ENCODE peak calls at places on chromosomes 16 and 17, in ten cellular contexts. One of them, this sample, is unnamed.

GRCh38 chr16:700684-701584 is 4.7 kb downstream of the FBXL16 start:
- DNase-seq in mammary epithelial cell: no peak
- DNase-seq in tibial artery: no peak
- DNase-seq in fibroblast of the aortic adventitia: no peak
- DNase-seq in SK-N-SH: no peak
- DNase-seq in AG10803: no peak
- DNase-seq in adrenal gland: no peak
- DNase-seq in suprapubic skin: no peak
- DNase-seq in IMR-90: no peak
- DNase-seq in psoas muscle: no peak
- DNase-seq in this sample: no peak

GRCh38 chr17:1398900-1399299 is 1.1 kb downstream of the YWHAE start:
- DNase-seq in SK-N-SH: no peak
- DNase-seq in IMR-90: peak; percentile 40
- DNase-seq in fibroblast of the aortic adventitia: peak; percentile 44
- DNase-seq in adrenal gland: no peak
- DNase-seq in psoas muscle: no peak
- DNase-seq in tibial artery: no peak
- DNase-seq in AG10803: peak; percentile 51
- DNase-seq in mammary epithelial cell: peak; percentile 42
- DNase-seq in suprapubic skin: no peak
- DNase-seq in this sample: peak; percentile 47

GRCh38 chr17:13288248-13288647 is 270.4 kb upstream of the ELAC2 start:
- DNase-seq in mammary epithelial cell: no peak
- DNase-seq in adrenal gland: no peak
- DNase-seq in suprapubic skin: no peak
- DNase-seq in fibroblast of the aortic adventitia: no peak
- DNase-seq in psoas muscle: no peak
- DNase-seq in IMR-90: no peak
- DNase-seq in AG10803: no peak
- DNase-seq in SK-N-SH: no peak
- DNase-seq in tibial artery: no peak
- DNase-seq in this sample: no peak

GRCh38 chr16:12092347-12092882 is 115.9 kb downstream of the SNX29 start:
- DNase-seq in tibial artery: peak; percentile 21
- DNase-seq in IMR-90: peak; percentile 95
- DNase-seq in adrenal gland: no peak
- DNase-seq in fibroblast of the aortic adventitia: peak; percentile 85
- DNase-seq in mammary epithelial cell: peak; percentile 87
- DNase-seq in suprapubic skin: no peak
- DNase-seq in SK-N-SH: no peak
- DNase-seq in AG10803: peak; percentile 95
- DNase-seq in psoas muscle: no peak
- DNase-seq in this sample: peak; percentile 94

GRCh38 chr16:2835638-2836493 is 5.8 kb downstream of the ZG16B start:
- DNase-seq in AG10803: peak; percentile 100
- DNase-seq in psoas muscle: no peak
- DNase-seq in SK-N-SH: no peak
- DNase-seq in tibial artery: no peak
- DNase-seq in mammary epithelial cell: peak; percentile 99
- DNase-seq in IMR-90: peak; percentile 98
- DNase-seq in suprapubic skin: no peak
- DNase-seq in fibroblast of the aortic adventitia: peak; percentile 96
- DNase-seq in adrenal gland: no peak
- DNase-seq in this sample: peak; percentile 71

GRCh38 chr16:88014201-88014781 is 63.1 kb downstream of the BANP start:
- DNase-seq in IMR-90: peak; percentile 77
- DNase-seq in psoas muscle: no peak
- DNase-seq in suprapubic skin: peak; percentile 42
- DNase-seq in fibroblast of the aortic adventitia: peak; percentile 3
- DNase-seq in SK-N-SH: no peak
- DNase-seq in AG10803: no peak
- DNase-seq in mammary epithelial cell: no peak
- DNase-seq in adrenal gland: no peak
- DNase-seq in tibial artery: peak; percentile 37
- DNase-seq in this sample: peak; percentile 28

GRCh38 chr16:68722119-68723024 is 14.7 kb upstream of the CDH1 start:
- DNase-seq in IMR-90: no peak
- DNase-seq in AG10803: no peak
- DNase-seq in mammary epithelial cell: no peak
- DNase-seq in fibroblast of the aortic adventitia: no peak
- DNase-seq in adrenal gland: no peak
- DNase-seq in suprapubic skin: no peak
- DNase-seq in tibial artery: no peak
- DNase-seq in SK-N-SH: no peak
- DNase-seq in psoas muscle: no peak
- DNase-seq in this sample: no peak

GRCh38 chr17:8126306-8127066 is 2.6 kb upstream of the HES7 start:
- DNase-seq in tibial artery: no peak
- DNase-seq in mammary epithelial cell: peak; percentile 40
- DNase-seq in SK-N-SH: peak; percentile 84
- DNase-seq in AG10803: peak; percentile 39
- DNase-seq in IMR-90: peak; percentile 52
- DNase-seq in adrenal gland: no peak
- DNase-seq in fibroblast of the aortic adventitia: peak; percentile 38
- DNase-seq in psoas muscle: no peak
- DNase-seq in suprapubic skin: no peak
- DNase-seq in this sample: peak; percentile 73

GRCh38 chr17:13984956-13985355 is 84.3 kb upstream of the COX10 start:
- DNase-seq in adrenal gland: no peak
- DNase-seq in SK-N-SH: peak; percentile 34
- DNase-seq in AG10803: no peak
- DNase-seq in suprapubic skin: no peak
- DNase-seq in psoas muscle: no peak
- DNase-seq in mammary epithelial cell: no peak
- DNase-seq in IMR-90: no peak
- DNase-seq in tibial artery: no peak
- DNase-seq in fibroblast of the aortic adventitia: no peak
- DNase-seq in this sample: no peak

DNA sequence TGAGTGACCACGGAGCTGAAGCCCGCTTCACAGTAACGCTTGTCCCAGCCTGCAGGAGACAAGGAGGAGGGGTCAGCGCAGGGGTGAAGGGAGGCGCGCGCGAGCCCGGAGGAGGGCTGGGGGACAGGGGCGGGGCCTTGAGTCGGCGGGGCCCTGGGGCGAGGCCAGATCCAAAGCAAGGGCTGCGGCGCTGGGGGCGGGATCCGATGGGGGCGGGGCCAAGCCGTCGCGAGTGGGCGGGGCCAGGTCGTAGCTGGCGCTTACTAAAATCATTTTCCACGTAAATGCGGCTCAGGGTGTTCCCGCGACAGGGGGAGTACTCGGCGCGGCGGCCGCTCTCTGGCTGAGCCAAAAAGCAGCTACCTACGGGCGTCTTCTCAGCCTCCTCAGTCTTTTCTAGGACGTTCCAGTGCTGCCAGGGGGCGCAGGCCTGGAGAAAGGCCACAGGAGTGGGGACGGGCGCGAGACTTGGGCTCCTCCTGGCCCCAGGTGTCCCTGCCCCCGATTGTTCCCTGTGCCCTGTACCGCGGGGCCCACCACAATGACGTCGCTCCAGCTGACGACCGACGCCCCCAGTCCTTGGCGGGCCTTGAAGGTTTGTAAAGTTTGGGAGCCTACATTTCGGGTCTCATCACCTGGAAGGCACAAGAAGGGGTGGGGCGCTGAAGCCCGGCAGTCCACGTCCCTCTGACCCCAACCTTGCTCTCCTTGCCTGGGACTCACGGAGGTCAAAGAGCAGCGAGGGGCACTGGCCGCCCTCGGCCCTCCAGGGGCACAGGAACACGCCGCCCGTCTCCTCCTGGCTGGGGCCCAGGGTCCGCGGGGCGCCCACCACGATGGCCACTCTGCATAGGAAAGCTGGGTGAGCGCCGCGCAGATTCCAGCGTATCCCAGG is 3.9 kb downstream of the ITGA2B start:
- DNase-seq in suprapubic skin: peak; percentile 83
- DNase-seq in mammary epithelial cell: peak; percentile 61
- DNase-seq in SK-N-SH: peak; percentile 97
- DNase-seq in AG10803: peak; percentile 44
- DNase-seq in IMR-90: peak; percentile 55
- DNase-seq in adrenal gland: peak; percentile 79
- DNase-seq in tibial artery: peak; percentile 83
- DNase-seq in fibroblast of the aortic adventitia: peak; percentile 51
- DNase-seq in psoas muscle: peak; percentile 74
- DNase-seq in this sample: peak; percentile 83
- H3K4me3 ChIP-seq in suprapubic skin: peak overlapping the region; percentile 59
- H3K4me3 ChIP-seq in mammary epithelial cell: peak overlapping the region; percentile 60
- H3K4me3 ChIP-seq in SK-N-SH: peak overlapping the region; percentile 71
- H3K4me3 ChIP-seq in AG10803: peak overlapping the region; percentile 59
- H3K4me3 ChIP-seq in IMR-90: peak overlapping the region; percentile 50
- H3K4me3 ChIP-seq in adrenal gland: peak overlapping the region; percentile 59
- H3K4me3 ChIP-seq in tibial artery: peak overlapping the region; percentile 43
- H3K4me3 ChIP-seq in fibroblast of the aortic adventitia: peak overlapping the region; percentile 64
- H3K4me3 ChIP-seq in psoas muscle: peak overlapping the region; percentile 70
- H3K4me3 ChIP-seq in this sample: peak overlapping the region; percentile 62

GRCh38 chr17:16407911-16408588 is 7.3 kb upstream of the TRPV2 start:
- DNase-seq in IMR-90: peak; percentile 47
- DNase-seq in AG10803: peak; percentile 33
- DNase-seq in mammary epithelial cell: peak; percentile 61
- DNase-seq in psoas muscle: peak; percentile 62
- DNase-seq in SK-N-SH: peak; percentile 76
- DNase-seq in tibial artery: peak; percentile 81
- DNase-seq in adrenal gland: peak; percentile 79
- DNase-seq in fibroblast of the aortic adventitia: peak; percentile 62
- DNase-seq in suprapubic skin: no peak
- DNase-seq in this sample: peak; percentile 59

DNA sequence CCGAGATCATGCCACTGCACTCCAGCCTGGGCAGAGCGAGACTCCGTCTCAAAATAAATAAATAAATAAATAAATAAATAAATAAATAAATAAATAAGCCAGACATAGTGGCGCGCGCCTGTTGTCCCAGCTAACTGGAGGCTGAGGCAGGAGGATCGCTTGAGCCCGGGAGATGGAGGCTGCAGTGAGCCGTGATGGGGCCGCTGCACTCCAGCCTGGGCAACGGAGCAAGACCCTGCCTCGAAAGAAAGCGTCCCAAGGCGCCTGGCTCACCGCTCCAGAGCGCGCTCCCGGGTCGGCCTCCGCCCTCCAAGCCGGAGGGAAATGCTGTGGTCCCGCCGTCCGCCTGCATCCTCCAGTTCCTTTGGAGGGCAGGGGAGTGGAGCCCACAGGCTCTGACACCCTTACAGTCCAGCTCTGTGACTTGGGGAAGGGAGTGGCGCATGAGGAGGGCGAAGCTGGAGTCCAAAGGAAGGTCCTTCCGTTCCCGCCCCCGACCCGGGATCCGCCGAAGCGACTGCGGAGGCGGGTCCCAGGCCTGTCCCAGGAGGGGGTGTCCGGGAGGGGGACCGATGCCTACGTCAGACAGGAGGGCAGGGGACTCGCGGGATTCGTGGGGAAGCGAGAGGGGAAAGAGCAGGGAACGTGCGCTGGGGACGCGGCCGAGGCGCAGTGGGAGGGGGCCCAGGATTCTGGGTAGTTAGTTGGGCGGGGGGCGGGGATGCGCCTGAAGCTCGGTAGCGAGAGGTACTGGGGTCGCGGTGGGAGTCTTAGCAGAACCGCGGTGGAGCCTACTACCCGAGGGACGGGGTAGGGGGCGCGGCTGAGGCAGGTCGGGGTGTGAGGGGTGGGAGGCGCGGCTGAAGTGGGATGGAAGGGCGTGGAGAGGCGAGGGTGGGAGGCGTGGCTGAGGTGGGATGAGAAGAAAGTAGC is 8.4 kb upstream of the TRPV2 start:
- DNase-seq in adrenal gland: no peak
- DNase-seq in IMR-90: no peak
- DNase-seq in SK-N-SH: peak; percentile 88
- DNase-seq in AG10803: no peak
- DNase-seq in fibroblast of the aortic adventitia: no peak
- DNase-seq in suprapubic skin: no peak
- DNase-seq in tibial artery: peak; percentile 83
- DNase-seq in mammary epithelial cell: no peak
- DNase-seq in psoas muscle: peak; percentile 47
- DNase-seq in this sample: no peak
- TF ChIP-seq CTCF in adrenal gland: no peak
- TF ChIP-seq CTCF in IMR-90: no peak
- TF ChIP-seq CTCF in SK-N-SH: no peak
- TF ChIP-seq CTCF in AG10803: no peak
- TF ChIP-seq CTCF in fibroblast of the aortic adventitia: no peak
- TF ChIP-seq CTCF in suprapubic skin: no peak
- TF ChIP-seq CTCF in tibial artery: no peak
- TF ChIP-seq CTCF in mammary epithelial cell: no peak
- TF ChIP-seq CTCF in psoas muscle: no peak
- TF ChIP-seq CTCF in this sample: no peak

DNA sequence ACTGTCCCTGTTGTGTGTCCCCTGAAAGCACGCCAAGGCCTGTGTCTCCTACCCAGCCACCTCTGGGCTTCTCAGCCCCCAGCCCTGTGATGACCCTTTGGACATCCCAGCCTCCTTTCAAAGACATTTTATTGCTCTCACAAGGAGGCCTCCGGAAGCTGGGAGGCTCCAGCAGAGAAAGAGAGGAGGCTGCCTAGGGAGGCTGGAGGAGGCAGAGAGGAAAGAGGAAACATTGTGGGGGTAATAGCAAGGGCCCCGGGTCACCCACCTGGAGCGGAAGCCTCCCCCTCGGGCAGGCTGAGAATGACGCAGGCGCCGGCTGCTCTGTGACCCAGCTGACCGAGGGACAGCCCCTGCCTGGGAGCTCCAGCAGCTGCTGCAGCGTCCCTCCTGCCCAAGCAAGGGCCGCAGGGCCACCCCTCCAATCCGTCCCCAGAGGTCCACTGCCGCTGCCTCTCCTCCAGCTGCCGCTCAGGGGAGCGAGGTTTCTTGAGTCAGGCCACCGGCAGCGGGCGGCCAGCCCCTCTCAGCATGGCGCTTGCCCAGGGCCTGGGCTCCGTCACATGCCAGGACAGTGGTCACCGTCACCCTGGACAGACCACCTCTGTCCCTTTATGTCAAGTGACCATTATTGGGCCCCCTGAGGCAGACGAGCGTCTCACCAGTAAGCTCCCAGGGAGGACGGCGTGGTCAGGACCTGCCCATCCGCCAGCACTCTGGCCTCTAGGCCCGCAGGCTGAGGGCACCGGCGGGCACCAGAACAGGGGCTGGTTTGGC is 29.3 kb downstream of the ACTG1 start:
- DNase-seq in mammary epithelial cell: no peak
- DNase-seq in IMR-90: no peak
- DNase-seq in AG10803: no peak
- DNase-seq in SK-N-SH: no peak
- DNase-seq in tibial artery: no peak
- DNase-seq in suprapubic skin: peak; percentile 70
- DNase-seq in adrenal gland: no peak
- DNase-seq in psoas muscle: peak; percentile 62
- DNase-seq in fibroblast of the aortic adventitia: no peak
- DNase-seq in this sample: no peak
- H3K4me3 ChIP-seq in mammary epithelial cell: no peak overlapping the region
- H3K4me3 ChIP-seq in IMR-90: no peak overlapping the region
- H3K4me3 ChIP-seq in AG10803: no peak overlapping the region
- H3K4me3 ChIP-seq in SK-N-SH: no peak overlapping the region
- H3K4me3 ChIP-seq in tibial artery: no peak overlapping the region
- H3K4me3 ChIP-seq in suprapubic skin: peak overlapping the region; percentile 41
- H3K4me3 ChIP-seq in adrenal gland: no peak overlapping the region
- H3K4me3 ChIP-seq in psoas muscle: peak overlapping the region; percentile 64
- H3K4me3 ChIP-seq in fibroblast of the aortic adventitia: no peak overlapping the region
- H3K4me3 ChIP-seq in this sample: no peak overlapping the region

DNA sequence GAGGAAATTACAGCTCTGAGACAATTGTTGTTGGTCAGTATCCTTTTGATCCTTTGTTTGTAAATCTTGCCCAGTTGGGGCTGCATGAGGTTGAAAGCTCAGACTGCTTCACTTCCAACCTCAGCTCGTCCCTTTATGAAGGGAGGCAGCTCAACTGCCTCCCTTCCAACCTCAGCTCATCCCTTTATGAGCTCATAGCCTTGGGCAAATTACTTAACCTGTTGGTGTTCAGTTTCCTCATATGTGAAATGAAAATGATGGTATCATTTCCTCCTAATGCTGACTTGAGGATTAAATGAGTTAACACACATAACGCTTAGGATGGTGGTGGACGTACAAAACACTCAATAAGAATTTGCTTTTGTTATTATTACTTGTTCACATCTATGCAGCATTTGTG is 265.1 kb downstream of the CDH13 start:
- DNase-seq in mammary epithelial cell: peak; percentile 12
- DNase-seq in psoas muscle: no peak
- DNase-seq in IMR-90: no peak
- DNase-seq in suprapubic skin: no peak
- DNase-seq in adrenal gland: no peak
- DNase-seq in SK-N-SH: no peak
- DNase-seq in AG10803: no peak
- DNase-seq in fibroblast of the aortic adventitia: no peak
- DNase-seq in tibial artery: no peak
- DNase-seq in this sample: no peak
- TF ChIP-seq CTCF in mammary epithelial cell: no peak
- TF ChIP-seq CTCF in psoas muscle: no peak
- TF ChIP-seq CTCF in IMR-90: no peak
- TF ChIP-seq CTCF in suprapubic skin: no peak
- TF ChIP-seq CTCF in adrenal gland: no peak
- TF ChIP-seq CTCF in SK-N-SH: no peak
- TF ChIP-seq CTCF in AG10803: no peak
- TF ChIP-seq CTCF in fibroblast of the aortic adventitia: no peak
- TF ChIP-seq CTCF in tibial artery: no peak
- TF ChIP-seq CTCF in this sample: no peak

This sample was measured in foreskin fibroblast.